ENCODE peak calls at places on chromosomes 1 and 21, in four cellular contexts. One of them, this sample, is unnamed.

GRCh38 chr1:196105901-196106300 is 502.3 kb downstream of the KCNT2 start:
- DNase-seq in AG04449: no peak
- DNase-seq in AG10803: no peak
- DNase-seq in AG09309: no peak
- DNase-seq in this sample: no peak

GRCh38 chr1:19563336-19564097 is 78.2 kb upstream of the CAPZB start:
- DNase-seq in AG04449: no peak
- DNase-seq in AG10803: peak; percentile 58
- DNase-seq in AG09309: peak; percentile 14
- DNase-seq in this sample: no peak

GRCh38 chr1:147609358-147609757 is 61.0 kb downstream of the ACP6 start:
- DNase-seq in AG04449: no peak
- DNase-seq in AG10803: no peak
- DNase-seq in AG09309: no peak
- DNase-seq in this sample: no peak

GRCh38 chr1:169044296-169044695 is 62.2 kb upstream of the ATP1B1 start:
- DNase-seq in AG04449: no peak
- DNase-seq in AG10803: no peak
- DNase-seq in AG09309: no peak
- DNase-seq in this sample: no peak

GRCh38 chr1:216464489-216464888 is 41.2 kb upstream of the USH2A start:
- DNase-seq in AG04449: peak; percentile 97
- DNase-seq in AG10803: peak; percentile 75
- DNase-seq in AG09309: peak; percentile 35
- DNase-seq in this sample: peak; percentile 19

GRCh38 chr21:35981514-35982070 is 78.7 kb downstream of the SETD4 start:
- DNase-seq in AG04449: no peak
- DNase-seq in AG10803: no peak
- DNase-seq in AG09309: no peak
- DNase-seq in this sample: no peak

GRCh38 chr1:35810096-35810860 is 2.5 kb downstream of the AGO4 start:
- DNase-seq in AG04449: no peak
- DNase-seq in AG10803: peak; percentile 37
- DNase-seq in AG09309: no peak
- DNase-seq in this sample: peak; percentile 44

GRCh38 chr1:205567716-205568115 is 63.2 kb downstream of the CDK18 start:
- DNase-seq in AG04449: no peak
- DNase-seq in AG10803: no peak
- DNase-seq in AG09309: no peak
- DNase-seq in this sample: no peak

GRCh38 chr1:21664806-21665588 is 4.2 kb downstream of the RAP1GAP start:
- DNase-seq in AG04449: no peak
- DNase-seq in AG10803: no peak
- DNase-seq in AG09309: no peak
- DNase-seq in this sample: no peak

GRCh38 chr21:14616303-14617039 is 70.4 kb upstream of the SAMSN1 start:
- DNase-seq in AG04449: no peak
- DNase-seq in AG10803: no peak
- DNase-seq in AG09309: no peak
- DNase-seq in this sample: no peak

DNA sequence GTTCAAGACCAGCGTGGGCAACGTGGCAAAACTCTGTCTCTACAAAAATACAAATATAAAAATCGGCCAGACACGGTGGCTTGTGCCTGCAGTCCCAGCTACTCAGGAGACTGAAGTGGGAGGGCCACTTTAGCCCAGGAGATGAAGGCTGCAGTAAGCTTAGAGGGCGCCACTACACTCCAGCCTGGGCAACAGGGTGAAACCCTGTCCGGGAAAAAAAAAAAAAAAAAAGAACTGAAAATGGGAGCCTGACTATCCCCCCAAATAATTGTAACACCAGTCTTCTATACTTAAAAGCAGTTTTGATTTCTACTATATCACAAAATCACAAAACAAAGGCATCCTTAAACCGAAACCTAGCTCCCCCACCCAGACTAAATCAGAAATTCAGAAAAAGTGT is 60.3 kb downstream of the CDC42BPA start:
- DNase-seq in AG04449: no peak
- DNase-seq in AG10803: no peak
- DNase-seq in AG09309: no peak
- DNase-seq in this sample: no peak
- TF ChIP-seq CTCF in AG04449: no peak
- TF ChIP-seq CTCF in AG10803: no peak
- TF ChIP-seq CTCF in AG09309: peak; percentile 3
- TF ChIP-seq CTCF in this sample: no peak

DNA sequence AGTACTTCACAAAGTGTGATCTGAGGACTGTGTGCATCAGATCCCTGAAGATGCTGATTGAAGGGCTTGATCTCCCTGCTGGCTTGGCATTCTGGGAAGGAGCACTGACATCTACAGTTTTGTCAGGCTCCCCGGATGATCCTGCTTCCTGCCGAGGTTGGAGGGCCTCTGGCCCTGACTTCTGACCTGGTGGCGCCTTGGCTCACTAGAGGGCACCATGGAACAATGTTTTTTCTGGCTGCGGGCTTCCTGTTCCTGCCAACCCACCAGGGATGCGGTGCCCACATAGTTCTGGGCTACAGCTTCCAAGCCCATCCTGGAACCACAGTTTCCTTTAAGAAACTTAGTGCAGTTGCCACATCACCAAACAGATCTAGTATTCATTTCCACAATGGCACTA is 38.8 kb upstream of the RASAL2 start:
- DNase-seq in AG04449: no peak
- DNase-seq in AG10803: peak; percentile 74
- DNase-seq in AG09309: no peak
- DNase-seq in this sample: no peak
- TF ChIP-seq CTCF in AG04449: no peak
- TF ChIP-seq CTCF in AG10803: peak; percentile 43
- TF ChIP-seq CTCF in AG09309: peak; percentile 27
- TF ChIP-seq CTCF in this sample: peak; percentile 20

GRCh38 chr1:175191654-175192053 is 922 bp downstream of the KIAA0040 start:
- DNase-seq in AG04449: no peak
- DNase-seq in AG10803: peak; percentile 13
- DNase-seq in AG09309: no peak
- DNase-seq in this sample: no peak

GRCh38 chr1:175192111-175192629 is 406 bp downstream of the KIAA0040 start:
- DNase-seq in AG04449: no peak
- DNase-seq in AG10803: no peak
- DNase-seq in AG09309: no peak
- DNase-seq in this sample: no peak

GRCh38 chr1:175193339-175193950 is 869 bp upstream of the KIAA0040 start:
- DNase-seq in AG04449: no peak
- DNase-seq in AG10803: no peak
- DNase-seq in AG09309: no peak
- DNase-seq in this sample: no peak

GRCh38 chr1:175195281-175195680 is 2.7 kb upstream of the KIAA0040 start:
- DNase-seq in AG04449: no peak
- DNase-seq in AG10803: no peak
- DNase-seq in AG09309: no peak
- DNase-seq in this sample: no peak

DNA sequence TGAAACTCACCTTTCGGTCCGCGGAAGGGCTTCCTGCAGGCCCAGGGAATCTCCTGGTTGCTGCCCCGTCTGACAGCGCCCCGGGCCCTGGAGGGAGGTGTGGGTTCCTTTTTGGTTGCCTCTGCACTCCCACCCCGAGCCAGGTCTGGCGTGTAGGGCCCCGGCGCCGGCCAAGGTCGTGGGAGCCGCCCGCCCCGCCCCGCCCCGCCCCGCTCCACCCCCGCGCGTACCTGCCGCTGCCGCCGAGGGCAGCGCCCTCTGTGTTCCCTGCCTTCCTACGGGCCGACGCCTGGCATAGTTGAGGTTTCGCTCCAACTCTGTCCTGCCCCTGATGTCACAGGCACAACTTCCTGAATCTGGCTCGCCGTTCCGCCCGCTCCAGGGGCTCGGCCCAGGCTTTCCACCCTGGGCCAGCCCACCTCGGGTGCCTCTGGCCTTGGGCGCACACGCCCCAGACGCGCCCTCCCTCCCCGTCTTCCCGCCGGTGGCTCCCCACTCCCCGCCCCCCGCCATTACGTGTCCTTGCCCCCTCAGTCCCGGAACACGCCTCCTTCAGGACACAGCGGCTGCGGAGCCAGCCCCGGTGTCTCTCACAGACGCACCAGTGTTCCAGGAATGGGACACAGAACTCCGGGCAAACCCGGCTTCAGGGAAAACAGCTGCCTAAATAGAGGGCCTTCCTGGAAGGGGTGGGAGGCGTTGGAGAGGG is at the start of gene KIAA0040:
- DNase-seq in AG04449: no peak
- DNase-seq in AG10803: peak; percentile 17
- DNase-seq in AG09309: no peak
- DNase-seq in this sample: no peak
- TF ChIP-seq CTCF in AG04449: no peak
- TF ChIP-seq CTCF in AG10803: peak; percentile 11
- TF ChIP-seq CTCF in AG09309: no peak
- TF ChIP-seq CTCF in this sample: no peak

DNA sequence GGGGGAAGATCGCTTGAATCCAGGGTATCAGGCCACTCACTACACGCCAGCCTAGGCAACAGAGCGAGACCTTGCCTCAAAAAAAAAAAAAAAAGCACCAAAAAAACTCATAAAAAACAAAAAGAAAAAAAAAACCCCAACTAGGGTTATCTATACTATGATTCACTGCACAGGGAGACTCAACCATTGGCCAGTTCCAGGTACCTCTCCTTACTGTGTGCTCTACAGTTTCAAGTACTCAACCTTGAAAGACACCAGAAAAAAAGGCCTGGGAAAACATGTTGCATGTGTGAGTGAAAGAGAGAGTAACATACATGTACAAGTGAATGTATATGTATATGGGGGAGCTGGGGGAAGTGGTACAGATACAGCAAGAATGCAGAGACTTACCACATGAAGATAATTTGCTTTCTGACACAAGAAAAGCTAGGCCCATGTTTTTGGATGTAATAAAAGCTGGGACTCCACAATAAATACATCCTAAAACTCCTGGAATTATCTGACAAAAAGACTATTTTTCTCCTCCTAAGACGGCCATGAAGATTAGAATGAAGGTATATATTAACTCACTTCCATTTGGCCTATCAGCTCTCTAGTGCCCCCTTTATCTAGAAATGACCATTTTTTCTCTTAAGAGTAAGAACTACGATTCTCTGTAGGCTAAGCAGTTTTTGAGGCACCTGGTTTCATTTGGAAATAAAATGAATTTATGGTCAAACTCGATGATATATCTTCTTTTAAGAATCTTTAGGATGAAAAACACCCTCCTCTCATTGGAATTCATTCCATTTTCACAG is 52.2 kb downstream of the SLC27A3 start:
- DNase-seq in AG04449: no peak
- DNase-seq in AG10803: no peak
- DNase-seq in AG09309: no peak
- DNase-seq in this sample: no peak
- TF ChIP-seq CTCF in AG04449: no peak
- TF ChIP-seq CTCF in AG10803: no peak
- TF ChIP-seq CTCF in AG09309: no peak
- TF ChIP-seq CTCF in this sample: no peak

DNA sequence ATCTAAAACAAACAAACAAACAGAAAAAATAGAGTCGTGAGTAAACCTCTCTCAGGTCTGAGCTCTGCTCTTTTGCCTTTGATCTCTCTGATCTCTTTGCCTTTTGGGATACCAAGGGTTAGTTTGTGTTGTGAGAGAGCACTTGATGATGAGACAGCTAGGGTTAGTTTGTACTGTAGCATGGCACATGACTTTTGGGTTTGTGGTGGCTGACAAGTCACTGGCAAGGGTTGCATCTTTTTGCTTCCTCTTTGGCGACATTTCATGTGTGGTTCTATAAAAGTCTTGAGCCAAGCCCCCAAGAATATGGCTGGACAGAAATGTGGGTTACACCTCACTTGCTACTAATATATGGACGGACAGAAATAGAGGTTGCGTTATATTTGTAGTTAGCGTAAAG is 60.5 kb downstream of the TESK2 start:
- DNase-seq in AG04449: no peak
- DNase-seq in AG10803: no peak
- DNase-seq in AG09309: no peak
- DNase-seq in this sample: no peak
- TF ChIP-seq CTCF in AG04449: no peak
- TF ChIP-seq CTCF in AG10803: no peak
- TF ChIP-seq CTCF in AG09309: no peak
- TF ChIP-seq CTCF in this sample: no peak

GRCh38 chr1:63920154-63921117 is 146.6 kb downstream of the ROR1 start:
- DNase-seq in AG04449: peak; percentile 94
- DNase-seq in AG10803: peak; percentile 95
- DNase-seq in AG09309: peak; percentile 95
- DNase-seq in this sample: peak; percentile 64
- TF ChIP-seq CTCF in AG04449: peak; percentile 27
- TF ChIP-seq CTCF in AG10803: peak; percentile 62
- TF ChIP-seq CTCF in AG09309: peak; percentile 57
- TF ChIP-seq CTCF in this sample: peak; percentile 36

GRCh38 chr21:37532868-37533780 is 166.6 kb downstream of the DYRK1A start:
- DNase-seq in AG04449: no peak
- DNase-seq in AG10803: no peak
- DNase-seq in AG09309: no peak
- DNase-seq in this sample: peak; percentile 59
- TF ChIP-seq CTCF in AG04449: no peak
- TF ChIP-seq CTCF in AG10803: no peak
- TF ChIP-seq CTCF in AG09309: no peak
- TF ChIP-seq CTCF in this sample: peak; percentile 16

GRCh38 chr1:48673725-48674124 is 103.0 kb downstream of the BEND5 start:
- DNase-seq in AG04449: no peak
- DNase-seq in AG10803: no peak
- DNase-seq in AG09309: no peak
- DNase-seq in this sample: no peak
- TF ChIP-seq CTCF in AG04449: no peak
- TF ChIP-seq CTCF in AG10803: no peak
- TF ChIP-seq CTCF in AG09309: no peak
- TF ChIP-seq CTCF in this sample: peak; percentile 29